ENCODE peak calls at places on chromosomes 11 and 22, in ten cellular contexts. C is left cardiac atrium; N is cardiac fibroblast; J is activated CD4-positive, alpha-beta T cell treated with anti-CD3 and anti-CD28 coated beads for 24 hours; X is tibial nerve; R is NCI-H2081; D is smooth muscle cell of the brain vasculature; L is COR-L47; B is NCI-H460; T is NCI-H748 treated with DMSO at 0.1 percent for 48 hours. Z is an unnamed sample.

GRCh38 chr11:57424802-57425564 is 1.9 kb downstream of the SLC43A3 start:
- DNase-seq in D (peak; percentile 53), R (no peak), B (no peak), N (peak; percentile 95), C (peak; percentile 85), J (peak; percentile 79), X (peak; percentile 53), T (no peak), L (peak; percentile 23), Z (peak; percentile 96)

GRCh38 chr11:17528181-17528691 is 16.0 kb downstream of the USH1C start:
- DNase-seq in C (peak; percentile 51), B (no peak), J (peak; percentile 24), N (peak; percentile 59), X (peak; percentile 26), T (peak; percentile 27), D (peak; percentile 6), L (no peak), R (peak; percentile 75), Z (peak; percentile 32)

GRCh38 chr11:59865031-59865430 is 1.3 kb downstream of the TCN1 start:
- DNase-seq in J (no peak), L (no peak), C (no peak), B (no peak), D (no peak), X (no peak), N (peak; percentile 60), R (no peak), T (no peak), Z (peak; percentile 62)

GRCh38 chr11:75815345-75815983 is 454 bp downstream of the UVRAG start:
- DNase-seq in T (no peak), J (no peak), X (no peak), N (peak; percentile 41), L (no peak), C (no peak), B (peak; percentile 1), R (peak; percentile 33), D (no peak), Z (peak; percentile 63)

GRCh38 chr11:102251423-102251822 is 65.9 kb upstream of the BIRC3 start:
- DNase-seq in R (no peak), C (no peak), X (no peak), B (no peak), T (no peak), D (no peak), N (no peak), J (no peak), L (no peak), Z (no peak)

GRCh38 chr11:128691802-128692749 is 1.8 kb upstream of the FLI1 start:
- DNase-seq in R (no peak), C (no peak), B (no peak), N (no peak), X (no peak), D (no peak), J (no peak), L (no peak), T (no peak), Z (no peak)

GRCh38 chr22:45009881-45010531 is at the start of gene PHF21B:
- DNase-seq in B (peak; percentile 8), J (no peak), X (no peak), L (peak; percentile 78), N (peak; percentile 18), T (peak; percentile 54), D (no peak), C (peak; percentile 71), R (peak; percentile 50), Z (peak; percentile 3)

GRCh38 chr11:36095716-36096115 is 151.9 kb downstream of the LDLRAD3 start:
- DNase-seq in L (no peak), D (no peak), T (no peak), C (no peak), J (no peak), R (no peak), X (no peak), B (no peak), N (no peak), Z (no peak)

GRCh38 chr22:23113067-23113846 is 28.5 kb downstream of the RSPH14 start:
- DNase-seq in N (peak; percentile 46), R (peak; percentile 43), J (no peak), L (peak; percentile 84), B (no peak), X (no peak), T (no peak), D (peak; percentile 58), C (peak; percentile 36), Z (no peak)

GRCh38 chr22:35170716-35171697 is 86.3 kb upstream of the HMGXB4 start:
- DNase-seq in N (no peak), J (no peak), D (no peak), C (no peak), L (no peak), B (no peak), T (no peak), R (no peak), X (no peak), Z (no peak)

GRCh38 chr22:47124946-47125345 is 362.5 kb downstream of the TBC1D22A start:
- DNase-seq in L (no peak), X (no peak), T (no peak), R (no peak), N (no peak), J (no peak), D (no peak), C (no peak), B (no peak), Z (no peak)

GRCh38 chr22:35477911-35478582 is 62.6 kb upstream of the RASD2 start:
- DNase-seq in J (no peak), D (no peak), C (peak; percentile 28), L (peak; percentile 94), N (peak; percentile 75), R (peak; percentile 72), T (peak; percentile 25), B (peak; percentile 43), X (no peak), Z (peak; percentile 96)

GRCh38 chr11:3786781-3787428 is 10.4 kb downstream of the NUP98 start:
- DNase-seq in L (no peak), T (no peak), N (peak; percentile 31), C (no peak), D (no peak), X (no peak), B (no peak), R (no peak), J (no peak), Z (peak; percentile 75)

Z was measured in M059J.